ENCODE peak calls at places on chromosomes 7 and 10, in eight cellular contexts. E is NCI-H510A treated with DMSO at 0.1 percent for 48 hours, Y is activated B cell treated with CpG ODN at 0.5 μM for 24 hours, P is HS-5, Q is iris pigment epithelial cell, T is activated T-cell treated with anti-CD3 and anti-CD28 coated beads for 48 hours, C is lung microvascular endothelial cell, X is HFFc6. F is an unnamed sample.

GRCh38 chr7:35495377-35495776 is 199.6 kb downstream of the HERPUD2 start:
- DNase-seq in X (no peak), Q (no peak), T (no peak), C (no peak), Y (no peak), E (no peak), P (no peak), F (no peak)

GRCh38 chr7:48154792-48155413 is 16.4 kb upstream of the ABCA13 start:
- DNase-seq in T (no peak), Q (peak; percentile 60), C (peak; percentile 54), P (peak; percentile 43), X (peak; percentile 64), Y (no peak), E (no peak), F (peak; percentile 59)

GRCh38 chr7:33457041-33457440 is 327.7 kb downstream of the BBS9 start:
- DNase-seq in E (no peak), Q (peak; percentile 28), X (no peak), Y (no peak), C (no peak), T (no peak), P (no peak), F (no peak)

GRCh38 chr10:110364531-110364937 is 59.8 kb upstream of the SMNDC1 start:
- DNase-seq in E (no peak), C (no peak), P (no peak), X (no peak), T (peak; percentile 53), Q (no peak), Y (no peak), F (no peak)

GRCh38 chr10:30493609-30494530 is 59.9 kb downstream of the MAP3K8 start:
- DNase-seq in P (no peak), T (no peak), X (peak; percentile 73), E (no peak), Y (no peak), C (no peak), Q (peak; percentile 32), F (peak; percentile 77)

GRCh38 chr7:50781371-50781770 is 1.3 kb downstream of the GRB10 start:
- DNase-seq in P (no peak), X (no peak), Q (no peak), T (no peak), E (no peak), C (no peak), Y (no peak), F (no peak)

GRCh38 chr10:35690534-35690933 is 48.4 kb upstream of the FZD8 start:
- DNase-seq in P (no peak), T (no peak), Q (no peak), Y (no peak), E (no peak), X (no peak), C (no peak), F (no peak)

GRCh38 chr7:117038408-117038807 is 85.1 kb downstream of the ST7 start:
- DNase-seq in T (no peak), Q (no peak), Y (no peak), P (no peak), X (no peak), C (no peak), E (no peak), F (no peak)

GRCh38 chr10:124626759-124627380 is 117.3 kb downstream of the FAM53B start:
- DNase-seq in C (no peak), Y (no peak), T (peak; percentile 48), X (no peak), P (no peak), E (peak; percentile 12), Q (no peak), F (no peak)

GRCh38 chr10:31242902-31243301 is 76.1 kb upstream of the ZEB1 start:
- DNase-seq in X (peak; percentile 94), E (no peak), T (peak; percentile 61), Y (no peak), P (peak; percentile 83), Q (peak; percentile 93), C (peak; percentile 97), F (peak; percentile 97)

GRCh38 chr10:122348512-122348911 is 26.0 kb upstream of the PLEKHA1 start:
- DNase-seq in Y (no peak), Q (no peak), E (peak; percentile 86), C (no peak), P (no peak), X (no peak), T (no peak), F (no peak)

GRCh38 chr10:78524342-78524741 is 490.7 kb downstream of the RPS24 start:
- DNase-seq in E (no peak), P (no peak), Y (no peak), T (no peak), Q (no peak), X (no peak), C (no peak), F (no peak)

GRCh38 chr10:30445716-30446115 is 11.7 kb downstream of the MAP3K8 start:
- DNase-seq in Y (no peak), T (no peak), E (no peak), P (no peak), Q (peak; percentile 84), X (peak; percentile 90), C (no peak), F (peak; percentile 70)

GRCh38 chr7:135857519-135858274 is 109.1 kb upstream of the FAM180A start:
- DNase-seq in X (no peak), P (no peak), Q (no peak), C (no peak), E (no peak), Y (no peak), T (no peak), F (no peak)

GRCh38 chr7:103630318-103630717 is 184.3 kb upstream of the SLC26A5 start:
- DNase-seq in E (no peak), P (no peak), T (no peak), X (peak; percentile 21), Y (no peak), C (no peak), Q (peak; percentile 25), F (peak; percentile 50)

GRCh38 chr7:703049-703448 is 23.4 kb upstream of the DNAAF5 start:
- DNase-seq in Y (no peak), P (no peak), T (no peak), E (no peak), X (no peak), Q (no peak), C (no peak), F (no peak)

GRCh38 chr7:27025270-27025669 is 70.5 kb downstream of the HOXA1 start:
- DNase-seq in Q (no peak), C (no peak), Y (no peak), X (no peak), P (no peak), T (no peak), E (no peak), F (no peak)

GRCh38 chr7:20083781-20084180 is 133.4 kb downstream of the MACC1 start:
- DNase-seq in P (peak; percentile 60), E (no peak), T (no peak), C (no peak), Y (no peak), X (no peak), Q (peak; percentile 31), F (peak; percentile 85)

GRCh38 chr7:88141025-88141424 is 78.8 kb downstream of the SRI start:
- DNase-seq in Q (no peak), P (no peak), X (no peak), C (no peak), E (no peak), Y (no peak), T (no peak), F (no peak)

GRCh38 chr7:129779602-129780256 is 168.2 kb downstream of the NRF1 start:
- DNase-seq in P (no peak), Q (no peak), C (no peak), T (no peak), X (no peak), E (peak; percentile 80), Y (peak; percentile 42), F (peak; percentile 31)

GRCh38 chr10:119250641-119251314 is 43.4 kb downstream of the GRK5 start:
- DNase-seq in Y (no peak), C (peak; percentile 90), E (no peak), P (peak; percentile 83), X (peak; percentile 80), T (no peak), Q (peak; percentile 94), F (peak; percentile 79)

GRCh38 chr7:139855498-139856270 is 26.6 kb downstream of the TBXAS1 start:
- DNase-seq in T (no peak), C (no peak), P (no peak), Q (peak; percentile 47), E (no peak), Y (peak; percentile 20), X (no peak), F (no peak)

GRCh38 chr10:10785627-10786333 is 231.9 kb upstream of the CELF2 start:
- DNase-seq in P (peak; percentile 66), C (peak; percentile 44), Q (peak; percentile 83), X (peak; percentile 25), Y (no peak), T (no peak), E (no peak), F (peak; percentile 92)

GRCh38 chr10:110556993-110557601 is 10.4 kb upstream of the SMC3 start:
- DNase-seq in X (peak; percentile 6), Y (no peak), Q (peak; percentile 62), C (peak; percentile 68), E (peak; percentile 14), T (peak; percentile 56), P (no peak), F (peak; percentile 61)

GRCh38 chr7:87000344-87000743 is 59.1 kb downstream of the ELAPOR2 start:
- DNase-seq in C (peak; percentile 25), T (no peak), P (no peak), Y (no peak), Q (no peak), X (no peak), E (no peak), F (no peak)

GRCh38 chr10:101330236-101331225 is 23.4 kb upstream of the BTRC start:
- DNase-seq in E (no peak), P (no peak), T (no peak), Q (peak; percentile 35), X (peak; percentile 58), C (peak; percentile 24), Y (no peak), F (peak; percentile 41)

GRCh38 chr7:144508702-144509101 is 105.2 kb upstream of the NOBOX start:
- DNase-seq in X (no peak), P (no peak), E (no peak), Y (no peak), Q (no peak), T (no peak), C (no peak), F (no peak)

GRCh38 chr7:80134536-80135305 is at the start of gene GNAI1:
- DNase-seq in P (no peak), Q (peak; percentile 81), E (peak; percentile 11), Y (peak; percentile 15), C (peak; percentile 81), X (peak; percentile 80), T (peak; percentile 37), F (peak; percentile 88)

GRCh38 chr10:48215148-48215982 is 59.1 kb downstream of the FRMPD2 start:
- DNase-seq in X (peak; percentile 7), Q (peak; percentile 38), Y (no peak), T (peak; percentile 41), E (peak; percentile 57), C (peak; percentile 51), P (peak; percentile 5), F (peak; percentile 49)

GRCh38 chr7:27156508-27156898 is at the start of gene HOXA7:
- DNase-seq in C (peak; percentile 60), P (peak; percentile 42), E (peak; percentile 74), Y (no peak), Q (no peak), X (peak; percentile 82), T (no peak), F (peak; percentile 84)

F was measured in EL.